ENCODE peak calls at places on chromosomes 6 and 20, in four cellular contexts. O is mammary epithelial cell, B is MM.1S, J is ovary. P is an unnamed sample. For H3K4me1, the result is how much of the 10 kb centered on the place peaks cover.

GRCh38 chr6:133923938-133924593 is 29.0 kb upstream of the TBPL1 start:
- DNase-seq in O (peak), B (peak), J (peak), P (no peak)

GRCh38 chr20:13492001-13492480 is 146.7 kb downstream of the TASP1 start:
- DNase-seq in O (peak), B (no peak), J (no peak), P (no peak)

GRCh38 chr6:131923356-131923755 is 27.8 kb downstream of the CCN2 start:
- DNase-seq in O (peak), B (peak), J (peak), P (no peak)

GRCh38 chr6:49030621-49031020 is 432.4 kb downstream of the MMUT start:
- DNase-seq in O (peak), B (no peak), J (no peak), P (no peak)

GRCh38 chr6:134706806-134707205 is 243.1 kb downstream of the ALDH8A1 start:
- DNase-seq in O (no peak), B (no peak), J (no peak), P (no peak)

GRCh38 chr6:36436466-36436865 is 6.2 kb downstream of the PXT1 start:
- DNase-seq in O (no peak), B (no peak), J (no peak), P (no peak)

GRCh38 chr6:147738089-147738488 is 229.6 kb downstream of the SAMD5 start:
- DNase-seq in O (peak), B (no peak), J (no peak), P (no peak)

GRCh38 chr6:144886682-144887081 is 601.5 kb downstream of the UTRN start:
- DNase-seq in O (no peak), B (no peak), J (no peak), P (no peak)

GRCh38 chr6:118580585-118581419 is 32.7 kb downstream of the PLN start:
- DNase-seq in O (peak), B (peak), J (no peak), P (peak)

GRCh38 chr6:138245751-138246150 is 27.5 kb upstream of the PBOV1 start:
- DNase-seq in O (no peak), B (no peak), J (no peak), P (no peak)

GRCh38 chr6:96394727-96395126 is 126.9 kb upstream of the UFL1 start:
- DNase-seq in O (peak), B (peak), J (no peak), P (no peak)

DNA sequence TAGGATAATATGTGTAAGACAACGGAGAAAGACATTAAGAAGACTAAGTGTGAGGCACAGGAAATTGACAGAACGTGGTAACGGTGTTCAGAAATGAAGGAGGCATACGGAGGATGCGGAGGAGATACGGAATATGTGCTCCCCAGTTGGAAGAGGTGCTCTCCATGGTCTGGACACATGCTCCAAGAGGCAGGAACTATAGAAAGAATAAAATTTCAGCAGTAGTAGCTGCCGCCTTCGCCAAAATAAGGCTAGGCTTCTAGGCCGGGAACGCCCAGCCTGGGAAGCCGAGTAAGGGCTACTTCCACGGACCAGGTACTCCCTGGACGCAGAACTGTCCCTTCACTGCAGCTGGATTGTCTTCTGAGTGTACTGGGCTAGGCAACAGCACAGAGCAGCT is 7.4 kb downstream of the MAFB start:
- DNase-seq in O (no peak), B (no peak), J (no peak), P (no peak)
- H3K4me1 ChIP-seq in O (under half), B (under half), J (under half), P (under half)

DNA sequence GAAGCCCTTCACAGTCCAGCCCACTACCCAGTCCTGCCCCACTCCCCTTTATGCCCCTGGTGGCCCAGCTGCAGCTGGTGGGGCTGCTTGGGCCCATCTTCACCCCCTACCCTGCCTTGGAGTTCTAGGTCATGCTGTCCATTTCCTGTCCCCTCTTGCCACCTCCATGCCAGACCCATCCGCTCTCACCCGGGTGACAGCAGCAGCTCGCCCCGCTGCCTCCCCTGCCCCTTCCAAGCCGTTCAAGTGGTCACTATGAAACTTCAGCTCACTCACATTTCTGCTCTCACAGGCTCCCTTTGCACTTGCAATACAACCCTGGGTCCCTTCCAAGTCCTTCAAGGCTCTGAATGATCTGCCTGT is 16.2 kb downstream of the MYH7B start:
- DNase-seq in O (no peak), B (no peak), J (peak), P (peak)
- H3K4me1 ChIP-seq in O (under half), B (under half), J (under half), P (under half)

GRCh38 chr20:58494923-58495622 is 20.1 kb downstream of the APCDD1L start:
- DNase-seq in O (no peak), B (no peak), J (no peak), P (no peak)
- H3K4me1 ChIP-seq in O (under half), B (under half), J (under half), P (under half)

DNA sequence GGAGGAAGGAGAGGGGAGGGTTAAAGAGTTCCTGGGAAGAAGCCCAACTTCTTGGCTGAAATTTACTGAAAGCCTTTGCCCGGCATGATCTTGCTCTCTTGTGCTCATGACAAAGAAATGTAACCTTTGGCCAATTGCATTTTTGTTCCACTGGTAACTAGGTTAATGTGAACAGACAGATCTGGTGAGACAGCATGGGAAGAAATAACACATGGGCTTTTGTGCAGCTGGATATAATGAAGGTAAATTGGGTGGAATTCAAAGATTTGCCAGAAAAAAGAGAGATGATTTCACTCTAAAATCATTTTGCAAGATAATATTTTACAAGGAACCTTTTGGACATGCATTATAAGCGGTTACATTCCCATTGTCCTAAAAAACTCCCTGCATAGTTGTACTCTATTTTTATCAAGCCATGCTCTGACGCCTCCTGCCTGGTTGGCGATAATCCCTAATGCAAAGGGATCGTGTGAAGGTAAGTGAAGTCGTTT is 161.1 kb upstream of the AGPAT4 start:
- DNase-seq in O (peak), B (no peak), J (no peak), P (no peak)
- H3K4me1 ChIP-seq in O (under half), B (under half), J (under half), P (under half)

P was measured in aorta.